ENCODE peak calls at places on chromosomes 7 and 10, in five cellular contexts. K, S, G, Q and X are unnamed samples.

GRCh38 chr7:84337386-84337785 is 142.8 kb upstream of the SEMA3A start:
- DNase-seq in K (peak), G (no peak), Q (no peak), S (no peak), X (no peak)

GRCh38 chr7:36955730-36956129 is 231.4 kb upstream of the AOAH start:
- DNase-seq in K (no peak), Q (no peak), S (no peak), G (no peak), X (no peak)

GRCh38 chr10:132482090-132482489 is 55.5 kb upstream of the INPP5A start:
- DNase-seq in K (peak), G (no peak), S (no peak), Q (no peak), X (no peak)

GRCh38 chr7:139114585-139114984 is 5.1 kb upstream of the ZC3HAV1 start:
- DNase-seq in Q (no peak), K (no peak), S (no peak), G (no peak), X (no peak)

GRCh38 chr10:117096559-117097201 is 41.4 kb downstream of the VAX1 start:
- DNase-seq in K (no peak), Q (peak), G (no peak), S (peak), X (no peak)

GRCh38 chr7:137933270-137934017 is 68.4 kb downstream of the CREB3L2 start:
- DNase-seq in S (no peak), G (no peak), Q (no peak), K (peak), X (no peak)

GRCh38 chr10:71554671-71555070 is 158.0 kb downstream of the CDH23 start:
- DNase-seq in Q (no peak), G (no peak), K (no peak), S (no peak), X (no peak)

GRCh38 chr10:110610308-110610774 is 33.8 kb upstream of the RBM20 start:
- DNase-seq in S (peak), Q (peak), K (peak), G (peak), X (peak)

GRCh38 chr7:81478664-81479063 is 291.2 kb downstream of the HGF start:
- DNase-seq in Q (no peak), G (no peak), K (no peak), S (no peak), X (no peak)

GRCh38 chr7:48811071-48811470 is 113.3 kb upstream of the CDC14C start:
- DNase-seq in S (no peak), Q (no peak), G (no peak), K (no peak), X (no peak)

GRCh38 chr10:113869789-113870188 is 15.3 kb downstream of the NHLRC2 start:
- DNase-seq in S (no peak), G (no peak), K (no peak), Q (no peak), X (no peak)
- TF ChIP-seq CTCF in S (no peak), G (no peak), K (no peak), Q (no peak), X (no peak)

GRCh38 chr7:39416866-39417265 is 149.3 kb upstream of the YAE1 start:
- DNase-seq in G (no peak), Q (no peak), K (no peak), S (no peak), X (no peak)
- TF ChIP-seq CTCF in G (no peak), Q (no peak), K (no peak), S (no peak), X (no peak)

DNA sequence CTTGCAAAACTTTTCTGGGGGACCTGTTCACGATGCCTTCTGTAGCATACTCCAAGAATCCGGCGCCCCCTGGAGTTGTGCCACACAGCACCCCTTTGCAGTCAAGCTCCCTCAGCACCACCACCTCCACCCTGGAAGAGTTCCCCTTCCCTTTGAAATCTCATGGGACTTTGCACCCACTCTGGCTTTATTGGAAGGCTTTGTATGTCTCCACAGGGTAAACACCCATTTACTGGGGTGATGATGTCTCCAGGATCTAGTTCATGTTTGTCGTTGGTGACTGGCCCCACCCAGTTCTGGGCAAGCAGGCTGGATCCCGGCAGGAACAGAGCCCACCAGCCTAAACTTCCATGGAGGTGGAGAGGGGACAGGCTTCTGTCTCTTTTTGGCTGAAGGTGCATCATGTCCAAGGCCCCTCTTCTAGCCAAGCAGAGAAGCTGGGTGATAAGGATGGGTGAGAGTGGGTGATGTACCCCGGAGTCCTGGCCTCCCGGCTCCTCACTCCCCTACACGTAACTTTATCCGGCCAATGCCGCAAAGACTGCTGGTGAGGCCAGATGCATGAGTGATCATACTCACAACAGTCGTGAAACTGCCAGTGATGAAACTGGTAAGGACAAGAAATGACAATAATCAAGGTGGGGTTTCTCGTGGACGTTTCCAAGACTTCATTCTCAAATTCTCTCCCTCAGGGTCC is 727 bp upstream of the CLDN4 start:
- DNase-seq in G (no peak), Q (no peak), S (no peak), K (no peak), X (no peak)
- TF ChIP-seq CTCF in G (no peak), Q (peak), S (peak), K (no peak), X (no peak)

GRCh38 chr10:59709472-59710125 is at the start of gene SLC16A9:
- DNase-seq in Q (peak), S (peak), G (peak), K (peak), X (no peak)
- TF ChIP-seq CTCF in Q (peak), S (peak), G (peak), K (peak), X (peak)

DNA sequence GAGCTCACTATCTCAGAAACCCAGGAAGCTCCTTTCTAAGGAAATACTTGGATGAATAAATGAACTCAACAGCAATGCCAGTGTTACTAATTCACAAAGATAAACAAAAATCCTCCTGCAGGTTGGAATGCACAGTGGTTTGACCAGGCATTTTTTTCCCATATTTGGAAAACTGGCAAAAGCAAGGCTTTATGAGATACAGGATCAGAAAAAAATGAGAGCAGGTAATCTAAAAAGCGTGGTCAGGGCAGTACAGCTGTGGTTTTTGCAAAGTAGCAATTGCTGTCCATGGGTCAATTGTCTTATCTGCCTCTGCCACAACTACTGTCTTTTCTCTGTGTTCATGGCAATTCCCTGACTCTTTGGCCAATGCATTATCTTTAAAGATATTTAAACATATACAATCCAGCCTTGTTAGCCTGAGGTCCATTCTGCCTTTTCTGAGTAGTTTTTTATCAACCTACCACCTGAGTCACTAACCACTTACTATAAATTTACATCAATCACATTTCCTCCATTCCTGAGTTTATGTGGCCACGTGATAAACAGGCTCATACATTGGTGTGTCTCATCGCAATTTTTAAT is 564.5 kb upstream of the IGFBP3 start:
- DNase-seq in K (peak), Q (no peak), S (no peak), G (no peak), X (no peak)
- TF ChIP-seq CTCF in K (peak), Q (no peak), S (no peak), G (no peak), X (peak)

GRCh38 chr10:87622290-87623004 is 37.2 kb upstream of the PAPSS2 start:
- DNase-seq in K (no peak), G (no peak), Q (peak), S (peak), X (no peak)
- TF ChIP-seq CTCF in K (no peak), G (peak), Q (peak), S (peak), X (no peak)

DNA sequence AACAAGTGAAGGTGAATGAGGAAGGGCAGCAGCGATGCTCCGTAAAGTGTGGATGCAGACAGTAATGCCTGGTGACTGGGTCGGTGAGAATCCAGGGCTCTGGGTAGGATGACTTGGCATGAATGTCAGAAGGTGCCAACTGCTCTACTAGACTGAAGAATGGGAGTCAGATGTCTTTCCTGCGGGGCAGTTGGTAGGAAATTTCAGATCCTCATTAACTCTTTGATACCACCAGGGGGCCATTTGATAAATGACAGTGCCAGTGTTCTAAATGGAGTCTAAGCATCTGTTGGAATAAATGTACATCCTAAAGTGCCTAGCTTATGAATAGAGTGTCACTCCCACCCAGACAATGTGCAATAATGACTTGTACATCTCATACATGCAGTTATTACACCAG is 462.0 kb downstream of the GRM8 start:
- DNase-seq in S (no peak), G (no peak), K (no peak), Q (peak), X (no peak)
- TF ChIP-seq CTCF in S (no peak), G (peak), K (no peak), Q (peak), X (no peak)

GRCh38 chr7:94511763-94512162 is 2.2 kb downstream of the CASD1 start:
- DNase-seq in K (no peak), S (no peak), G (no peak), Q (no peak), X (no peak)

GRCh38 chr7:94507962-94508361 is 1.6 kb upstream of the CASD1 start:
- DNase-seq in S (no peak), G (no peak), K (no peak), Q (no peak), X (no peak)

GRCh38 chr7:94509264-94509878 is at the start of gene CASD1:
- DNase-seq in Q (peak), G (no peak), K (peak), S (peak), X (no peak)

GRCh38 chr7:94510582-94511456 is 1.2 kb downstream of the CASD1 start:
- DNase-seq in G (no peak), K (peak), S (no peak), Q (peak), X (no peak)

GRCh38 chr7:94509879-94510581 is 421 bp downstream of the CASD1 start:
- DNase-seq in Q (peak), K (peak), S (peak), G (peak), X (peak)
- TF ChIP-seq CTCF in Q (no peak), K (peak), S (peak), G (peak), X (peak)

GRCh38 chr10:113953505-113954272 is 90.0 kb upstream of the ADRB1 start:
- DNase-seq in S (no peak), G (no peak), K (no peak), Q (peak), X (no peak)
- TF ChIP-seq CTCF in S (peak), G (peak), K (peak), Q (peak), X (no peak)